ENCODE peak calls at places on chromosomes 6 and 20, in eight cellular contexts. One of them, this sample, is unnamed.

GRCh38 chr6:142566628-142567396 is 265.0 kb downstream of the ADGRG6 start:
- DNase-seq in neuronal stem cell: peak; percentile 61
- DNase-seq in lower lobe of right lung: no peak
- DNase-seq in stomach: peak; percentile 41
- DNase-seq in mesendoderm: peak; percentile 84
- DNase-seq in lung: peak; percentile 48
- DNase-seq in heart left ventricle: peak; percentile 26
- DNase-seq in endothelial cell of umbilical vein: peak; percentile 62
- DNase-seq in this sample: peak; percentile 71

GRCh38 chr6:43510827-43511163 is 649 bp upstream of the LRRC73 start:
- DNase-seq in endothelial cell of umbilical vein: no peak
- DNase-seq in heart left ventricle: no peak
- DNase-seq in lower lobe of right lung: no peak
- DNase-seq in lung: no peak
- DNase-seq in neuronal stem cell: no peak
- DNase-seq in stomach: peak; percentile 73
- DNase-seq in mesendoderm: no peak
- DNase-seq in this sample: no peak

GRCh38 chr6:109406196-109406595 is 23.9 kb upstream of the CD164 start:
- DNase-seq in heart left ventricle: no peak
- DNase-seq in mesendoderm: no peak
- DNase-seq in stomach: no peak
- DNase-seq in neuronal stem cell: no peak
- DNase-seq in endothelial cell of umbilical vein: no peak
- DNase-seq in lower lobe of right lung: no peak
- DNase-seq in lung: no peak
- DNase-seq in this sample: no peak

GRCh38 chr6:105322499-105323231 is 80.2 kb downstream of the PREP start:
- DNase-seq in mesendoderm: no peak
- DNase-seq in endothelial cell of umbilical vein: no peak
- DNase-seq in heart left ventricle: no peak
- DNase-seq in neuronal stem cell: no peak
- DNase-seq in stomach: no peak
- DNase-seq in lung: no peak
- DNase-seq in lower lobe of right lung: no peak
- DNase-seq in this sample: no peak

GRCh38 chr6:154542747-154543146 is 32.3 kb upstream of the CNKSR3 start:
- DNase-seq in neuronal stem cell: peak; percentile 29
- DNase-seq in lower lobe of right lung: no peak
- DNase-seq in endothelial cell of umbilical vein: no peak
- DNase-seq in mesendoderm: peak; percentile 60
- DNase-seq in stomach: no peak
- DNase-seq in heart left ventricle: no peak
- DNase-seq in lung: no peak
- DNase-seq in this sample: no peak

GRCh38 chr6:42390228-42390934 is 61.3 kb downstream of the TRERF1 start:
- DNase-seq in lung: no peak
- DNase-seq in stomach: no peak
- DNase-seq in lower lobe of right lung: no peak
- DNase-seq in mesendoderm: no peak
- DNase-seq in heart left ventricle: no peak
- DNase-seq in endothelial cell of umbilical vein: no peak
- DNase-seq in neuronal stem cell: no peak
- DNase-seq in this sample: no peak

GRCh38 chr6:79671605-79672266 is 40.6 kb downstream of the SH3BGRL2 start:
- DNase-seq in neuronal stem cell: no peak
- DNase-seq in mesendoderm: peak; percentile 34
- DNase-seq in lower lobe of right lung: peak; percentile 86
- DNase-seq in stomach: peak; percentile 82
- DNase-seq in heart left ventricle: peak; percentile 15
- DNase-seq in endothelial cell of umbilical vein: peak; percentile 80
- DNase-seq in lung: peak; percentile 79
- DNase-seq in this sample: peak; percentile 45

GRCh38 chr20:61800359-61801064 is 265.2 kb downstream of the TAF4 start:
- DNase-seq in endothelial cell of umbilical vein: no peak
- DNase-seq in heart left ventricle: no peak
- DNase-seq in mesendoderm: no peak
- DNase-seq in lung: no peak
- DNase-seq in stomach: no peak
- DNase-seq in lower lobe of right lung: peak; percentile 37
- DNase-seq in neuronal stem cell: no peak
- DNase-seq in this sample: peak; percentile 46

GRCh38 chr6:77368660-77369313 is 94.5 kb downstream of the HTR1B start:
- DNase-seq in stomach: peak; percentile 26
- DNase-seq in heart left ventricle: peak; percentile 21
- DNase-seq in lower lobe of right lung: peak; percentile 72
- DNase-seq in endothelial cell of umbilical vein: peak; percentile 30
- DNase-seq in mesendoderm: peak; percentile 68
- DNase-seq in lung: peak; percentile 44
- DNase-seq in neuronal stem cell: no peak
- DNase-seq in this sample: no peak

GRCh38 chr6:77373955-77374354 is 89.3 kb downstream of the HTR1B start:
- DNase-seq in mesendoderm: no peak
- DNase-seq in heart left ventricle: no peak
- DNase-seq in neuronal stem cell: no peak
- DNase-seq in lung: no peak
- DNase-seq in lower lobe of right lung: no peak
- DNase-seq in stomach: peak; percentile 28
- DNase-seq in endothelial cell of umbilical vein: no peak
- DNase-seq in this sample: no peak
- H3K4me3 ChIP-seq in mesendoderm: no peak overlapping the region
- H3K4me3 ChIP-seq in heart left ventricle: no peak overlapping the region
- H3K4me3 ChIP-seq in neuronal stem cell: no peak overlapping the region
- H3K4me3 ChIP-seq in lung: no peak overlapping the region
- H3K4me3 ChIP-seq in lower lobe of right lung: no peak overlapping the region
- H3K4me3 ChIP-seq in stomach: no peak overlapping the region
- H3K4me3 ChIP-seq in endothelial cell of umbilical vein: no peak overlapping the region
- H3K4me3 ChIP-seq in this sample: no peak overlapping the region

GRCh38 chr6:158191032-158191431 is 22.9 kb downstream of the GTF2H5 start:
- DNase-seq in mesendoderm: no peak
- DNase-seq in neuronal stem cell: no peak
- DNase-seq in endothelial cell of umbilical vein: no peak
- DNase-seq in lung: no peak
- DNase-seq in stomach: no peak
- DNase-seq in heart left ventricle: no peak
- DNase-seq in lower lobe of right lung: no peak
- DNase-seq in this sample: no peak

GRCh38 chr6:158184598-158184997 is 16.4 kb downstream of the GTF2H5 start:
- DNase-seq in stomach: no peak
- DNase-seq in neuronal stem cell: no peak
- DNase-seq in mesendoderm: no peak
- DNase-seq in lung: no peak
- DNase-seq in endothelial cell of umbilical vein: no peak
- DNase-seq in lower lobe of right lung: no peak
- DNase-seq in heart left ventricle: no peak
- DNase-seq in this sample: peak; percentile 42

GRCh38 chr6:158188591-158188990 is 20.4 kb downstream of the GTF2H5 start:
- DNase-seq in endothelial cell of umbilical vein: no peak
- DNase-seq in stomach: no peak
- DNase-seq in neuronal stem cell: no peak
- DNase-seq in lung: no peak
- DNase-seq in lower lobe of right lung: no peak
- DNase-seq in mesendoderm: no peak
- DNase-seq in heart left ventricle: no peak
- DNase-seq in this sample: no peak

GRCh38 chr6:158191769-158192168 is 23.6 kb downstream of the GTF2H5 start:
- DNase-seq in endothelial cell of umbilical vein: no peak
- DNase-seq in lung: no peak
- DNase-seq in neuronal stem cell: no peak
- DNase-seq in mesendoderm: no peak
- DNase-seq in stomach: no peak
- DNase-seq in heart left ventricle: no peak
- DNase-seq in lower lobe of right lung: no peak
- DNase-seq in this sample: no peak

GRCh38 chr6:158185729-158186456 is 17.7 kb downstream of the GTF2H5 start:
- DNase-seq in neuronal stem cell: no peak
- DNase-seq in stomach: no peak
- DNase-seq in lung: no peak
- DNase-seq in lower lobe of right lung: no peak
- DNase-seq in heart left ventricle: no peak
- DNase-seq in mesendoderm: no peak
- DNase-seq in endothelial cell of umbilical vein: no peak
- DNase-seq in this sample: peak; percentile 74
- H3K4me1 ChIP-seq in neuronal stem cell: peaks cover 6% of the 10 kb centered on the region
- H3K4me1 ChIP-seq in stomach: no peaks in the 10 kb centered on the region
- H3K4me1 ChIP-seq in lung: peaks cover 4% of the 10 kb centered on the region
- H3K4me1 ChIP-seq in lower lobe of right lung: no peaks in the 10 kb centered on the region
- H3K4me1 ChIP-seq in heart left ventricle: no peaks in the 10 kb centered on the region
- H3K4me1 ChIP-seq in mesendoderm: no peaks in the 10 kb centered on the region
- H3K4me1 ChIP-seq in endothelial cell of umbilical vein: no peaks in the 10 kb centered on the region
- H3K4me1 ChIP-seq in this sample: peaks cover 35% of the 10 kb centered on the region

GRCh38 chr20:63361507-63362425 is 617 bp upstream of the CHRNA4 start:
- DNase-seq in stomach: no peak
- DNase-seq in lung: no peak
- DNase-seq in endothelial cell of umbilical vein: no peak
- DNase-seq in mesendoderm: no peak
- DNase-seq in neuronal stem cell: no peak
- DNase-seq in lower lobe of right lung: no peak
- DNase-seq in heart left ventricle: no peak
- DNase-seq in this sample: no peak

GRCh38 chr20:63362426-63363009 is 1.4 kb upstream of the CHRNA4 start:
- DNase-seq in endothelial cell of umbilical vein: no peak
- DNase-seq in neuronal stem cell: no peak
- DNase-seq in lower lobe of right lung: no peak
- DNase-seq in heart left ventricle: no peak
- DNase-seq in stomach: no peak
- DNase-seq in mesendoderm: no peak
- DNase-seq in lung: no peak
- DNase-seq in this sample: no peak

GRCh38 chr20:63359937-63360849 is 956 bp downstream of the CHRNA4 start:
- DNase-seq in stomach: no peak
- DNase-seq in lower lobe of right lung: no peak
- DNase-seq in neuronal stem cell: no peak
- DNase-seq in heart left ventricle: no peak
- DNase-seq in endothelial cell of umbilical vein: no peak
- DNase-seq in mesendoderm: no peak
- DNase-seq in lung: no peak
- DNase-seq in this sample: no peak

GRCh38 chr20:63359164-63359934 is 1.8 kb downstream of the CHRNA4 start:
- DNase-seq in lower lobe of right lung: no peak
- DNase-seq in endothelial cell of umbilical vein: no peak
- DNase-seq in lung: no peak
- DNase-seq in heart left ventricle: no peak
- DNase-seq in mesendoderm: no peak
- DNase-seq in stomach: no peak
- DNase-seq in neuronal stem cell: no peak
- DNase-seq in this sample: no peak

DNA sequence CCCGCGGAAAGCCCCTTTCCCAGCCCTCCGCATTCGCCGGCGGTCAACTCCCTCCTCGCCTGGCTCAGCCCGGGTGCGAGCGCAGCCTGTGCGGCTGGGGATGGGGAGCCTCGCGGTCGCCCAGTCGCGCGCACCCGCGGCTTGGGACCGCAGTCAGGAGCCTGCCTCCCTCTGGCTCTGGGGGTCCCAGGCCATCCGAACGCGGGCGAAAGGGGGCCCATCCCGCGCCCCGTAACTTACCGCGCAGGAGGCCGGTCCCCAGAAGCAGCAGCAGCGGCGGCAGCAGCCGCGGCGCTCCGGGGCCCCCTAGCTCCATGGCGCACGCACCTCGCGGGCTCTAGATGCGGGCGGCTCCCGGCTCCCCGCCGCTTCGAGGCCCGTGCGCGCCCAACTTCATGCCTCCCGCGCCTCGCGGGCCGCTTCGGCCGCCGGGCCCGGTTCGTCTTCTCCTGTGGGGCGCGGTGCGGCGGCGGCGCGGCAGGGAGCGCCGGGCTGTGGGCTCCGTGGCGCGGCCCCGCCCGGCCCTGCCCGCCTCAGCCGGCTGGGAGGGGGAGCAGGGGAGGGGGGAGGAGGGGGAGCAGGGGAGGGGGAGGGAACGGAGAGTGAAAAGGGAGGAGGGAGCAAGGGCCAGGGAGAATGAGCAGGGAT is at the start of gene CHRNA4:
- DNase-seq in heart left ventricle: no peak
- DNase-seq in lower lobe of right lung: no peak
- DNase-seq in endothelial cell of umbilical vein: no peak
- DNase-seq in mesendoderm: no peak
- DNase-seq in lung: no peak
- DNase-seq in neuronal stem cell: no peak
- DNase-seq in stomach: no peak
- DNase-seq in this sample: no peak
- H3K4me3 ChIP-seq in heart left ventricle: no peak within 1 kb of the TSS
- H3K4me3 ChIP-seq in lower lobe of right lung: peak within 1 kb of the TSS; percentile 14
- H3K4me3 ChIP-seq in endothelial cell of umbilical vein: no peak within 1 kb of the TSS
- H3K4me3 ChIP-seq in mesendoderm: no peak within 1 kb of the TSS
- H3K4me3 ChIP-seq in lung: no peak within 1 kb of the TSS
- H3K4me3 ChIP-seq in neuronal stem cell: peak within 1 kb of the TSS; percentile 17
- H3K4me3 ChIP-seq in stomach: no peak within 1 kb of the TSS
- H3K4me3 ChIP-seq in this sample: no peak within 1 kb of the TSS

GRCh38 chr6:4943716-4944115 is 60.1 kb downstream of the RPP40 start:
- DNase-seq in mesendoderm: no peak
- DNase-seq in lower lobe of right lung: no peak
- DNase-seq in lung: no peak
- DNase-seq in endothelial cell of umbilical vein: no peak
- DNase-seq in stomach: no peak
- DNase-seq in heart left ventricle: no peak
- DNase-seq in neuronal stem cell: no peak
- DNase-seq in this sample: no peak
- H3K4me1 ChIP-seq in mesendoderm: peaks cover 4% of the 10 kb centered on the region
- H3K4me1 ChIP-seq in lower lobe of right lung: peaks cover 17% of the 10 kb centered on the region
- H3K4me1 ChIP-seq in lung: peaks cover 2% of the 10 kb centered on the region
- H3K4me1 ChIP-seq in endothelial cell of umbilical vein: peaks cover 14% of the 10 kb centered on the region
- H3K4me1 ChIP-seq in stomach: peaks cover 10% of the 10 kb centered on the region
- H3K4me1 ChIP-seq in heart left ventricle: peaks cover 31% of the 10 kb centered on the region
- H3K4me1 ChIP-seq in neuronal stem cell: peaks cover 6% of the 10 kb centered on the region
- H3K4me1 ChIP-seq in this sample: peaks cover 22% of the 10 kb centered on the region